ENCODE peak calls at places on chromosome 1, in nine cellular contexts. One of them, this sample, is unnamed.
A peak's percentile ranks its signal among the peaks of the same experiment; 100 is the strongest.

GRCh38 chr1:148162363-148162762 is 10.3 kb upstream of the NBPF11 start:
- DNase-seq in HFF-Myc: no peak
- DNase-seq in choroid plexus epithelial cell: no peak
- DNase-seq in left lung: no peak
- DNase-seq in OCI-LY7: no peak
- DNase-seq in pancreas: no peak
- DNase-seq in psoas muscle: peak; percentile 41
- DNase-seq in fibroblast of the aortic adventitia: no peak
- DNase-seq in endothelial cell of umbilical vein: no peak
- DNase-seq in this sample: peak; percentile 65

GRCh38 chr1:69638673-69639072 is 71.0 kb downstream of the LRRC7 start:
- DNase-seq in HFF-Myc: no peak
- DNase-seq in choroid plexus epithelial cell: no peak
- DNase-seq in left lung: no peak
- DNase-seq in OCI-LY7: no peak
- DNase-seq in pancreas: no peak
- DNase-seq in psoas muscle: no peak
- DNase-seq in fibroblast of the aortic adventitia: no peak
- DNase-seq in endothelial cell of umbilical vein: no peak
- DNase-seq in this sample: no peak

GRCh38 chr1:230977781-230978490 is 725 bp downstream of the TTC13 start:
- DNase-seq in HFF-Myc: no peak
- DNase-seq in choroid plexus epithelial cell: peak; percentile 17
- DNase-seq in left lung: no peak
- DNase-seq in OCI-LY7: peak; percentile 52
- DNase-seq in pancreas: peak; percentile 40
- DNase-seq in psoas muscle: peak; percentile 63
- DNase-seq in fibroblast of the aortic adventitia: peak; percentile 16
- DNase-seq in endothelial cell of umbilical vein: no peak
- DNase-seq in this sample: no peak

GRCh38 chr1:93980881-93981280 is 71.7 kb upstream of the GCLM start:
- DNase-seq in HFF-Myc: no peak
- DNase-seq in choroid plexus epithelial cell: peak; percentile 43
- DNase-seq in left lung: no peak
- DNase-seq in OCI-LY7: no peak
- DNase-seq in pancreas: no peak
- DNase-seq in psoas muscle: no peak
- DNase-seq in fibroblast of the aortic adventitia: peak; percentile 60
- DNase-seq in endothelial cell of umbilical vein: no peak
- DNase-seq in this sample: no peak

GRCh38 chr1:243294723-243295121 is 38.9 kb downstream of the SDCCAG8 start:
- DNase-seq in HFF-Myc: no peak
- DNase-seq in choroid plexus epithelial cell: peak; percentile 89
- DNase-seq in left lung: no peak
- DNase-seq in OCI-LY7: no peak
- DNase-seq in pancreas: no peak
- DNase-seq in psoas muscle: no peak
- DNase-seq in fibroblast of the aortic adventitia: peak; percentile 41
- DNase-seq in endothelial cell of umbilical vein: peak; percentile 43
- DNase-seq in this sample: no peak

GRCh38 chr1:168285419-168285790 is 4.7 kb downstream of the TBX19 start:
- DNase-seq in HFF-Myc: no peak
- DNase-seq in choroid plexus epithelial cell: no peak
- DNase-seq in left lung: no peak
- DNase-seq in OCI-LY7: no peak
- DNase-seq in pancreas: no peak
- DNase-seq in psoas muscle: no peak
- DNase-seq in fibroblast of the aortic adventitia: no peak
- DNase-seq in endothelial cell of umbilical vein: no peak
- DNase-seq in this sample: no peak

GRCh38 chr1:11286735-11287410 is 13.9 kb downstream of the UBIAD1 start:
- DNase-seq in HFF-Myc: no peak
- DNase-seq in choroid plexus epithelial cell: peak; percentile 51
- DNase-seq in left lung: no peak
- DNase-seq in OCI-LY7: no peak
- DNase-seq in pancreas: no peak
- DNase-seq in psoas muscle: no peak
- DNase-seq in fibroblast of the aortic adventitia: peak; percentile 79
- DNase-seq in endothelial cell of umbilical vein: no peak
- DNase-seq in this sample: no peak

GRCh38 chr1:55067022-55067781 is 27.9 kb downstream of the PCSK9 start:
- DNase-seq in HFF-Myc: no peak
- DNase-seq in choroid plexus epithelial cell: no peak
- DNase-seq in left lung: no peak
- DNase-seq in OCI-LY7: no peak
- DNase-seq in pancreas: no peak
- DNase-seq in psoas muscle: peak; percentile 92
- DNase-seq in fibroblast of the aortic adventitia: no peak
- DNase-seq in endothelial cell of umbilical vein: no peak
- DNase-seq in this sample: no peak

GRCh38 chr1:86477721-86478120 is 9.0 kb downstream of the CLCA1 start:
- DNase-seq in HFF-Myc: no peak
- DNase-seq in choroid plexus epithelial cell: no peak
- DNase-seq in left lung: no peak
- DNase-seq in OCI-LY7: no peak
- DNase-seq in pancreas: no peak
- DNase-seq in psoas muscle: no peak
- DNase-seq in fibroblast of the aortic adventitia: peak; percentile 14
- DNase-seq in endothelial cell of umbilical vein: no peak
- DNase-seq in this sample: no peak

GRCh38 chr1:56543783-56544612 is 35.4 kb downstream of the PLPP3 start:
- DNase-seq in HFF-Myc: no peak
- DNase-seq in choroid plexus epithelial cell: no peak
- DNase-seq in left lung: no peak
- DNase-seq in OCI-LY7: no peak
- DNase-seq in pancreas: no peak
- DNase-seq in psoas muscle: no peak
- DNase-seq in fibroblast of the aortic adventitia: no peak
- DNase-seq in endothelial cell of umbilical vein: no peak
- DNase-seq in this sample: no peak

GRCh38 chr1:40059292-40059959 is 18.9 kb downstream of the CAP1 start:
- DNase-seq in HFF-Myc: no peak
- DNase-seq in choroid plexus epithelial cell: peak; percentile 71
- DNase-seq in left lung: no peak
- DNase-seq in OCI-LY7: peak; percentile 78
- DNase-seq in pancreas: no peak
- DNase-seq in psoas muscle: no peak
- DNase-seq in fibroblast of the aortic adventitia: peak; percentile 90
- DNase-seq in endothelial cell of umbilical vein: peak; percentile 80
- DNase-seq in this sample: no peak

GRCh38 chr1:218945050-218945449 is 228.6 kb upstream of the LYPLAL1 start:
- DNase-seq in HFF-Myc: no peak
- DNase-seq in choroid plexus epithelial cell: peak; percentile 74
- DNase-seq in left lung: no peak
- DNase-seq in OCI-LY7: no peak
- DNase-seq in pancreas: no peak
- DNase-seq in psoas muscle: no peak
- DNase-seq in fibroblast of the aortic adventitia: peak; percentile 83
- DNase-seq in endothelial cell of umbilical vein: peak; percentile 71
- DNase-seq in this sample: no peak

GRCh38 chr1:239914827-239915231 is 176.9 kb upstream of the FMN2 start:
- DNase-seq in HFF-Myc: peak; percentile 62
- DNase-seq in choroid plexus epithelial cell: peak; percentile 20
- DNase-seq in left lung: no peak
- DNase-seq in OCI-LY7: no peak
- DNase-seq in pancreas: no peak
- DNase-seq in psoas muscle: no peak
- DNase-seq in fibroblast of the aortic adventitia: peak; percentile 64
- DNase-seq in endothelial cell of umbilical vein: no peak
- DNase-seq in this sample: no peak

GRCh38 chr1:58689167-58689566 is 10.7 kb downstream of the MYSM1 start:
- DNase-seq in HFF-Myc: no peak
- DNase-seq in choroid plexus epithelial cell: no peak
- DNase-seq in left lung: no peak
- DNase-seq in OCI-LY7: no peak
- DNase-seq in pancreas: no peak
- DNase-seq in psoas muscle: no peak
- DNase-seq in fibroblast of the aortic adventitia: no peak
- DNase-seq in endothelial cell of umbilical vein: no peak
- DNase-seq in this sample: no peak

GRCh38 chr1:44485229-44485932 is 80.3 kb downstream of the RNF220 start:
- DNase-seq in HFF-Myc: peak; percentile 19
- DNase-seq in choroid plexus epithelial cell: peak; percentile 87
- DNase-seq in left lung: no peak
- DNase-seq in OCI-LY7: no peak
- DNase-seq in pancreas: no peak
- DNase-seq in psoas muscle: no peak
- DNase-seq in fibroblast of the aortic adventitia: peak; percentile 81
- DNase-seq in endothelial cell of umbilical vein: peak; percentile 90
- DNase-seq in this sample: no peak

GRCh38 chr1:70586046-70586445 is 175.0 kb downstream of the CTH start:
- DNase-seq in HFF-Myc: no peak
- DNase-seq in choroid plexus epithelial cell: no peak
- DNase-seq in left lung: no peak
- DNase-seq in OCI-LY7: no peak
- DNase-seq in pancreas: no peak
- DNase-seq in psoas muscle: no peak
- DNase-seq in fibroblast of the aortic adventitia: no peak
- DNase-seq in endothelial cell of umbilical vein: no peak
- DNase-seq in this sample: no peak

GRCh38 chr1:223733898-223734852 is 21.8 kb downstream of the CAPN2 start:
- DNase-seq in HFF-Myc: no peak
- DNase-seq in choroid plexus epithelial cell: no peak
- DNase-seq in left lung: peak; percentile 54
- DNase-seq in OCI-LY7: no peak
- DNase-seq in pancreas: no peak
- DNase-seq in psoas muscle: no peak
- DNase-seq in fibroblast of the aortic adventitia: no peak
- DNase-seq in endothelial cell of umbilical vein: no peak
- DNase-seq in this sample: peak; percentile 77

GRCh38 chr1:156903328-156904091 is 10.0 kb downstream of the PEAR1 start:
- DNase-seq in HFF-Myc: no peak
- DNase-seq in choroid plexus epithelial cell: no peak
- DNase-seq in left lung: no peak
- DNase-seq in OCI-LY7: no peak
- DNase-seq in pancreas: no peak
- DNase-seq in psoas muscle: peak; percentile 42
- DNase-seq in fibroblast of the aortic adventitia: no peak
- DNase-seq in endothelial cell of umbilical vein: no peak
- DNase-seq in this sample: peak; percentile 83

GRCh38 chr1:7470904-7471638 is 300.0 kb upstream of the VAMP3 start:
- DNase-seq in HFF-Myc: peak; percentile 95
- DNase-seq in choroid plexus epithelial cell: peak; percentile 98
- DNase-seq in left lung: peak; percentile 87
- DNase-seq in OCI-LY7: no peak
- DNase-seq in pancreas: no peak
- DNase-seq in psoas muscle: peak; percentile 72
- DNase-seq in fibroblast of the aortic adventitia: peak; percentile 97
- DNase-seq in endothelial cell of umbilical vein: peak; percentile 90
- DNase-seq in this sample: no peak

GRCh38 chr1:29635073-29635335 is 398.7 kb downstream of the PTPRU start:
- DNase-seq in HFF-Myc: no peak
- DNase-seq in choroid plexus epithelial cell: no peak
- DNase-seq in left lung: no peak
- DNase-seq in OCI-LY7: no peak
- DNase-seq in pancreas: no peak
- DNase-seq in psoas muscle: no peak
- DNase-seq in fibroblast of the aortic adventitia: no peak
- DNase-seq in endothelial cell of umbilical vein: no peak
- DNase-seq in this sample: no peak

GRCh38 chr1:41925712-41926111 is 7.0 kb upstream of the HIVEP3 start:
- DNase-seq in HFF-Myc: no peak
- DNase-seq in choroid plexus epithelial cell: peak; percentile 66
- DNase-seq in left lung: no peak
- DNase-seq in OCI-LY7: no peak
- DNase-seq in pancreas: no peak
- DNase-seq in psoas muscle: no peak
- DNase-seq in fibroblast of the aortic adventitia: peak; percentile 49
- DNase-seq in endothelial cell of umbilical vein: no peak
- DNase-seq in this sample: no peak

GRCh38 chr1:91523462-91523861 is 22.8 kb downstream of the CDC7 start:
- DNase-seq in HFF-Myc: no peak
- DNase-seq in choroid plexus epithelial cell: no peak
- DNase-seq in left lung: no peak
- DNase-seq in OCI-LY7: no peak
- DNase-seq in pancreas: no peak
- DNase-seq in psoas muscle: no peak
- DNase-seq in fibroblast of the aortic adventitia: peak; percentile 44
- DNase-seq in endothelial cell of umbilical vein: no peak
- DNase-seq in this sample: no peak

GRCh38 chr1:36612881-36613280 is 130.2 kb upstream of the CSF3R start:
- DNase-seq in HFF-Myc: no peak
- DNase-seq in choroid plexus epithelial cell: no peak
- DNase-seq in left lung: no peak
- DNase-seq in OCI-LY7: no peak
- DNase-seq in pancreas: no peak
- DNase-seq in psoas muscle: no peak
- DNase-seq in fibroblast of the aortic adventitia: no peak
- DNase-seq in endothelial cell of umbilical vein: no peak
- DNase-seq in this sample: no peak
- TF ChIP-seq CTCF in HFF-Myc: no peak
- TF ChIP-seq CTCF in choroid plexus epithelial cell: peak; percentile 24
- TF ChIP-seq CTCF in left lung: no peak
- TF ChIP-seq CTCF in OCI-LY7: peak; percentile 25
- TF ChIP-seq CTCF in pancreas: no peak
- TF ChIP-seq CTCF in psoas muscle: no peak
- TF ChIP-seq CTCF in fibroblast of the aortic adventitia: no peak
- TF ChIP-seq CTCF in endothelial cell of umbilical vein: no peak
- TF ChIP-seq CTCF in this sample: peak; percentile 27

GRCh38 chr1:178060789-178061556 is 32.9 kb upstream of the RASAL2 start:
- DNase-seq in HFF-Myc: no peak
- DNase-seq in choroid plexus epithelial cell: peak; percentile 85
- DNase-seq in left lung: no peak
- DNase-seq in OCI-LY7: no peak
- DNase-seq in pancreas: peak; percentile 62
- DNase-seq in psoas muscle: no peak
- DNase-seq in fibroblast of the aortic adventitia: peak; percentile 96
- DNase-seq in endothelial cell of umbilical vein: no peak
- DNase-seq in this sample: no peak
- TF ChIP-seq CTCF in HFF-Myc: no peak
- TF ChIP-seq CTCF in choroid plexus epithelial cell: no peak
- TF ChIP-seq CTCF in left lung: no peak
- TF ChIP-seq CTCF in OCI-LY7: no peak
- TF ChIP-seq CTCF in pancreas: no peak
- TF ChIP-seq CTCF in psoas muscle: no peak
- TF ChIP-seq CTCF in fibroblast of the aortic adventitia: no peak
- TF ChIP-seq CTCF in endothelial cell of umbilical vein: no peak
- TF ChIP-seq CTCF in this sample: peak; percentile 21

GRCh38 chr1:119632103-119632490 is 16.0 kb downstream of the ZNF697 start:
- DNase-seq in HFF-Myc: no peak
- DNase-seq in choroid plexus epithelial cell: no peak
- DNase-seq in left lung: no peak
- DNase-seq in OCI-LY7: no peak
- DNase-seq in pancreas: no peak
- DNase-seq in psoas muscle: no peak
- DNase-seq in fibroblast of the aortic adventitia: no peak
- DNase-seq in endothelial cell of umbilical vein: no peak
- DNase-seq in this sample: no peak
- TF ChIP-seq CTCF in HFF-Myc: no peak
- TF ChIP-seq CTCF in choroid plexus epithelial cell: no peak
- TF ChIP-seq CTCF in left lung: no peak
- TF ChIP-seq CTCF in OCI-LY7: no peak
- TF ChIP-seq CTCF in pancreas: no peak
- TF ChIP-seq CTCF in psoas muscle: no peak
- TF ChIP-seq CTCF in fibroblast of the aortic adventitia: no peak
- TF ChIP-seq CTCF in endothelial cell of umbilical vein: no peak
- TF ChIP-seq CTCF in this sample: no peak

DNA sequence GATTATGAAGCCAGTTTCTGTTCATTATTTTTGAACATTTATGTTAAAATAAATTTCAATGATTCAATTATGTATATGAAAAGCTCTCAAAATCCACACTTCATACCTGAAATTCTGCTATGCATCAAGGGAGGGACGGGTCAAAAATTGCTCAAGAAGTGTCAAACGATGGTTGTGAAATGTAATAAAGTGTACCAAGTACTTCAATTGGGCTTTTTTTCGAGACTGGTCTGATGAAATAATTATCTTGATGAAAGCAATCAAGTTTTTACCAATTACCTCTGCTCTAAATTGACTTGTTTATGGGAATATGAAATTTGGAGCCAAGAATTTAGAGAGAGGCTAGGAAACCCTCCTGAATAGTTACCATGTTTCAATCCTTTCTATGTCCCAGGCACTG is 7.9 kb downstream of the OSCP1 start:
- DNase-seq in HFF-Myc: no peak
- DNase-seq in choroid plexus epithelial cell: no peak
- DNase-seq in left lung: no peak
- DNase-seq in OCI-LY7: no peak
- DNase-seq in pancreas: no peak
- DNase-seq in psoas muscle: no peak
- DNase-seq in fibroblast of the aortic adventitia: no peak
- DNase-seq in endothelial cell of umbilical vein: no peak
- DNase-seq in this sample: no peak
- TF ChIP-seq CTCF in HFF-Myc: no peak
- TF ChIP-seq CTCF in choroid plexus epithelial cell: no peak
- TF ChIP-seq CTCF in left lung: no peak
- TF ChIP-seq CTCF in OCI-LY7: no peak
- TF ChIP-seq CTCF in pancreas: no peak
- TF ChIP-seq CTCF in psoas muscle: no peak
- TF ChIP-seq CTCF in fibroblast of the aortic adventitia: no peak
- TF ChIP-seq CTCF in endothelial cell of umbilical vein: no peak
- TF ChIP-seq CTCF in this sample: no peak

This sample was measured in chondrocyte.